ENCODE peak calls at places on chromosomes 5 and 9, in five cellular contexts. One of them, this sample, is unnamed.

GRCh38 chr5:2627867-2628266 is 123.6 kb downstream of the IRX2 start:
- DNase-seq in SK-N-SH: no peak
- DNase-seq in K562: no peak
- DNase-seq in HCT116: no peak
- DNase-seq in H1: no peak
- DNase-seq in this sample: no peak

GRCh38 chr9:137294684-137295312 is 7.3 kb downstream of the NRARP start:
- DNase-seq in SK-N-SH: peak; percentile 67
- DNase-seq in K562: no peak
- DNase-seq in HCT116: no peak
- DNase-seq in H1: no peak
- DNase-seq in this sample: peak; percentile 75

GRCh38 chr9:21334603-21334968 is 618 bp downstream of the KLHL9 start:
- DNase-seq in SK-N-SH: no peak
- DNase-seq in K562: no peak
- DNase-seq in HCT116: no peak
- DNase-seq in H1: no peak
- DNase-seq in this sample: no peak

GRCh38 chr9:127926961-127927456 is 3.6 kb downstream of the PIP5KL1 start:
- DNase-seq in SK-N-SH: no peak
- DNase-seq in K562: no peak
- DNase-seq in HCT116: no peak
- DNase-seq in H1: no peak
- DNase-seq in this sample: no peak

GRCh38 chr9:129077236-129077635 is 3.7 kb upstream of the DOLPP1 start:
- DNase-seq in SK-N-SH: no peak
- DNase-seq in K562: no peak
- DNase-seq in HCT116: no peak
- DNase-seq in H1: no peak
- DNase-seq in this sample: no peak

GRCh38 chr9:127899200-127899943 is at the start of gene ST6GALNAC6:
- DNase-seq in SK-N-SH: peak; percentile 98
- DNase-seq in K562: peak; percentile 90
- DNase-seq in HCT116: no peak
- DNase-seq in H1: peak; percentile 82
- DNase-seq in this sample: peak; percentile 86

GRCh38 chr5:61280205-61280604 is 51.9 kb upstream of the ZSWIM6 start:
- DNase-seq in SK-N-SH: no peak
- DNase-seq in K562: no peak
- DNase-seq in HCT116: peak; percentile 33
- DNase-seq in H1: no peak
- DNase-seq in this sample: peak; percentile 34

GRCh38 chr9:38213591-38213990 is 144.6 kb upstream of the SHB start:
- DNase-seq in SK-N-SH: no peak
- DNase-seq in K562: no peak
- DNase-seq in HCT116: no peak
- DNase-seq in H1: no peak
- DNase-seq in this sample: no peak

GRCh38 chr5:142495561-142495960 is 170.7 kb upstream of the SPRY4 start:
- DNase-seq in SK-N-SH: no peak
- DNase-seq in K562: no peak
- DNase-seq in HCT116: no peak
- DNase-seq in H1: no peak
- DNase-seq in this sample: no peak

GRCh38 chr5:172793577-172794488 is 22.8 kb upstream of the DUSP1 start:
- DNase-seq in SK-N-SH: no peak
- DNase-seq in K562: no peak
- DNase-seq in HCT116: no peak
- DNase-seq in H1: no peak
- DNase-seq in this sample: no peak

GRCh38 chr9:15349892-15350761 is 43.1 kb upstream of the TTC39B start:
- DNase-seq in SK-N-SH: no peak
- DNase-seq in K562: no peak
- DNase-seq in HCT116: no peak
- DNase-seq in H1: no peak
- DNase-seq in this sample: no peak

GRCh38 chr9:16335788-16336580 is 534.5 kb downstream of the BNC2 start:
- DNase-seq in SK-N-SH: peak; percentile 28
- DNase-seq in K562: no peak
- DNase-seq in HCT116: peak; percentile 22
- DNase-seq in H1: no peak
- DNase-seq in this sample: peak; percentile 8

GRCh38 chr9:121672213-121672612 is 20.8 kb downstream of the DAB2IP start:
- DNase-seq in SK-N-SH: no peak
- DNase-seq in K562: peak; percentile 30
- DNase-seq in HCT116: no peak
- DNase-seq in H1: no peak
- DNase-seq in this sample: no peak

GRCh38 chr5:141672856-141673813 is 8.9 kb downstream of the ARAP3 start:
- DNase-seq in SK-N-SH: no peak
- DNase-seq in K562: no peak
- DNase-seq in HCT116: no peak
- DNase-seq in H1: no peak
- DNase-seq in this sample: no peak

GRCh38 chr9:16721972-16722371 is 148.5 kb downstream of the BNC2 start:
- DNase-seq in SK-N-SH: no peak
- DNase-seq in K562: no peak
- DNase-seq in HCT116: no peak
- DNase-seq in H1: no peak
- DNase-seq in this sample: no peak

GRCh38 chr9:35070823-35071813 is 1.3 kb downstream of the VCP start:
- DNase-seq in SK-N-SH: no peak
- DNase-seq in K562: no peak
- DNase-seq in HCT116: no peak
- DNase-seq in H1: no peak
- DNase-seq in this sample: no peak

GRCh38 chr5:151683936-151684586 is 2.7 kb downstream of the SPARC start:
- DNase-seq in SK-N-SH: no peak
- DNase-seq in K562: no peak
- DNase-seq in HCT116: no peak
- DNase-seq in H1: no peak
- DNase-seq in this sample: no peak

GRCh38 chr9:111940697-111941096 is 44.1 kb downstream of the UGCG start:
- DNase-seq in SK-N-SH: no peak
- DNase-seq in K562: no peak
- DNase-seq in HCT116: no peak
- DNase-seq in H1: no peak
- DNase-seq in this sample: no peak

GRCh38 chr5:173826921-173827350 is 61.2 kb upstream of the CPEB4 start:
- DNase-seq in SK-N-SH: no peak
- DNase-seq in K562: no peak
- DNase-seq in HCT116: no peak
- DNase-seq in H1: no peak
- DNase-seq in this sample: no peak

GRCh38 chr9:113403651-113404050 is 2.6 kb upstream of the ALAD start:
- DNase-seq in SK-N-SH: no peak
- DNase-seq in K562: no peak
- DNase-seq in HCT116: no peak
- DNase-seq in H1: no peak
- DNase-seq in this sample: no peak

GRCh38 chr9:33159760-33160127 is 7.4 kb downstream of the B4GALT1 start:
- DNase-seq in SK-N-SH: peak; percentile 43
- DNase-seq in K562: no peak
- DNase-seq in HCT116: no peak
- DNase-seq in H1: no peak
- DNase-seq in this sample: no peak

GRCh38 chr5:10310073-10310779 is 2.5 kb upstream of the CMBL start:
- DNase-seq in SK-N-SH: no peak
- DNase-seq in K562: peak; percentile 45
- DNase-seq in HCT116: peak; percentile 69
- DNase-seq in H1: no peak
- DNase-seq in this sample: peak; percentile 73

GRCh38 chr5:171667341-171668096 is 118.1 kb upstream of the SMIM23 start:
- DNase-seq in SK-N-SH: peak; percentile 44
- DNase-seq in K562: no peak
- DNase-seq in HCT116: no peak
- DNase-seq in H1: peak; percentile 82
- DNase-seq in this sample: no peak

GRCh38 chr5:132837868-132838267 is 7.4 kb upstream of the SHROOM1 start:
- DNase-seq in SK-N-SH: no peak
- DNase-seq in K562: no peak
- DNase-seq in HCT116: no peak
- DNase-seq in H1: no peak
- DNase-seq in this sample: no peak

GRCh38 chr5:103918668-103919367 is 356.2 kb upstream of the NUDT12 start:
- DNase-seq in SK-N-SH: no peak
- DNase-seq in K562: no peak
- DNase-seq in HCT116: no peak
- DNase-seq in H1: no peak
- DNase-seq in this sample: no peak

GRCh38 chr9:129558551-129559505 is 62.1 kb downstream of the C9orf50 start:
- DNase-seq in SK-N-SH: peak; percentile 94
- DNase-seq in K562: no peak
- DNase-seq in HCT116: no peak
- DNase-seq in H1: peak; percentile 79
- DNase-seq in this sample: no peak

GRCh38 chr9:94656190-94656589 is 16.9 kb upstream of the FBP1 start:
- DNase-seq in SK-N-SH: no peak
- DNase-seq in K562: no peak
- DNase-seq in HCT116: no peak
- DNase-seq in H1: no peak
- DNase-seq in this sample: no peak

DNA sequence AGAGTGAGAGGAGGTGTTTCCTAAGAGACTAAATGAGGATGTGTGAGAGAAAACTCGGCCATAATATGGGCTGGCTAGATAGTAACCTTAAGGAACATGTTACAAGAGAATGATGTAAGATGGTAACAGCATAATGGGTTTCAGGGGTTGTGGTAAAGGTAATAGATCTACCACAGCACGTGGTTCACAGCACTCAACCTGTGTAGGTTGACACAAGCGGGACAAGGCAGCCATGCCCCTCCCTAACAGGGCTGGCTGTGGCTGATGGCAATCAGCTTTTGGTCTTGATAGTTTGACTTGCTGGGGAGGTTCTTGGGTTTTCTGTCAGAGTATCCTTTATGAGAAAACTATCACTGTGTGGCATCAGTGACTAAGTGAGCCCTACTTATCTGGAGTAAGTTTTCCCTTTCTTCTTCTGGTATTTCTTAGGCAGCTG is 138.6 kb downstream of the TRIO start:
- DNase-seq in SK-N-SH: no peak
- DNase-seq in K562: peak; percentile 25
- DNase-seq in HCT116: no peak
- DNase-seq in H1: no peak
- DNase-seq in this sample: no peak
- TF ChIP-seq JUND in SK-N-SH: no peak
- TF ChIP-seq JUND in K562: peak; percentile 56
- TF ChIP-seq JUND in HCT116: no peak
- TF ChIP-seq JUND in H1: no peak
- TF ChIP-seq JUND in this sample: no peak

GRCh38 chr9:84070590-84070989 is 90.0 kb downstream of the RMI1 start:
- DNase-seq in SK-N-SH: no peak
- DNase-seq in K562: no peak
- DNase-seq in HCT116: no peak
- DNase-seq in H1: no peak
- DNase-seq in this sample: no peak
- TF ChIP-seq JUND in SK-N-SH: no peak
- TF ChIP-seq JUND in K562: no peak
- TF ChIP-seq JUND in HCT116: no peak
- TF ChIP-seq JUND in H1: no peak
- TF ChIP-seq JUND in this sample: no peak

GRCh38 chr5:107426209-107426608 is 244.5 kb downstream of the EFNA5 start:
- DNase-seq in SK-N-SH: no peak
- DNase-seq in K562: no peak
- DNase-seq in HCT116: no peak
- DNase-seq in H1: no peak
- DNase-seq in this sample: no peak
- TF ChIP-seq JUND in SK-N-SH: no peak
- TF ChIP-seq JUND in K562: no peak
- TF ChIP-seq JUND in HCT116: no peak
- TF ChIP-seq JUND in H1: no peak
- TF ChIP-seq JUND in this sample: no peak

GRCh38 chr9:135109650-135110049 is 22.2 kb downstream of the OLFM1 start:
- DNase-seq in SK-N-SH: no peak
- DNase-seq in K562: no peak
- DNase-seq in HCT116: no peak
- DNase-seq in H1: no peak
- DNase-seq in this sample: no peak

GRCh38 chr9:135110416-135110815 is 22.9 kb downstream of the OLFM1 start:
- DNase-seq in SK-N-SH: no peak
- DNase-seq in K562: no peak
- DNase-seq in HCT116: no peak
- DNase-seq in H1: no peak
- DNase-seq in this sample: no peak

GRCh38 chr9:135106551-135107270 is 19.2 kb downstream of the OLFM1 start:
- DNase-seq in SK-N-SH: no peak
- DNase-seq in K562: no peak
- DNase-seq in HCT116: no peak
- DNase-seq in H1: no peak
- DNase-seq in this sample: no peak

GRCh38 chr9:135107592-135108235 is 20.2 kb downstream of the OLFM1 start:
- DNase-seq in SK-N-SH: no peak
- DNase-seq in K562: no peak
- DNase-seq in HCT116: no peak
- DNase-seq in H1: no peak
- DNase-seq in this sample: no peak

DNA sequence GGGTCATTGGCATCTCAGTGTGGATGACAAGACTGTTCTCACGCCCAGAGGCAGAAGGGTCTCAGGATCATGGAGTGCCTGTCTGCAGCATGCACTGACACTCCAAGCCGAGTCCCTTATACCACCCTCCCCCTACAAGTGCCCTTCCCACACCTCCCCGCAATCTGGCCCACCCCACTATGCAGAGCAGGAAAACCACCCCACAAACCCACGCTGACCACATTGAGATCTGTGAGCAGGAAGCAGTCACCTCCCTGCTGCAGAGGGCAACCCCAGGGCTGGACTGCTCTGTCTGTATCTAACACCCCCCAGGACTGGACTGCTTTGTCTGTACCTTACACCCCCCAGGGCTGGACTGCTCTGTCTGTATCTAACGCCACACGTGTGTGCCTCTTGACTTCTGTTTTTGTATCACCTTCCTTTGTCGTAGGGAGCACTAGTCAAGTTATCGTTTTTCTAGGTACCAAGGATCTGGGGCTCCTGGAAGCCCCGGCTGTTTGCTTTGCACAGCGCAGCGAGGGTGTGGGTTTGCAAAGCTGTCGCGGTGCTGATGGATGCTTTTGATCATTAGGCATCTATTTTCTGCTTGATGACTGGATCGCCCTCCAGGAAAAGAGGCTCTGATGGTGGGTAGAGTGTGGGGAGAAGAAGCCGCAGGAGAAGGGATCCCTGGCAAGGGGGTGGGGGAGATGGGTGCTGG is 21.5 kb downstream of the OLFM1 start:
- DNase-seq in SK-N-SH: no peak
- DNase-seq in K562: no peak
- DNase-seq in HCT116: no peak
- DNase-seq in H1: no peak
- DNase-seq in this sample: no peak
- TF ChIP-seq JUND in SK-N-SH: no peak
- TF ChIP-seq JUND in K562: no peak
- TF ChIP-seq JUND in HCT116: no peak
- TF ChIP-seq JUND in H1: no peak
- TF ChIP-seq JUND in this sample: no peak

This sample was measured in T47D.